ENCODE peak calls at places on chromosomes 2 and 18, in six cellular contexts. W, L, F, M, J and D are unnamed samples.
A peak's percentile ranks its signal among the peaks of the same experiment; 100 is the strongest.

GRCh38 chr2:130972410-130972809 is 120.8 kb downstream of the FAM168B start:
- DNase-seq in W (no peak), L (no peak), F (no peak), M (peak; percentile 21), J (no peak), D (no peak)

GRCh38 chr2:164495491-164496223 is 125.6 kb downstream of the GRB14 start:
- DNase-seq in W (no peak), L (no peak), F (peak; percentile 43), M (peak; percentile 78), J (peak; percentile 24), D (peak; percentile 57)

GRCh38 chr2:225207471-225207870 is 165.2 kb upstream of the DOCK10 start:
- DNase-seq in W (no peak), L (no peak), F (no peak), M (no peak), J (no peak), D (no peak)

GRCh38 chr18:2572144-2572682 is 856 bp downstream of the NDC80 start:
- DNase-seq in W (no peak), L (no peak), F (no peak), M (peak; percentile 31), J (no peak), D (no peak)

GRCh38 chr18:80191264-80191663 is 56.0 kb downstream of the PARD6G start:
- DNase-seq in W (no peak), L (no peak), F (no peak), M (no peak), J (no peak), D (peak; percentile 19)

GRCh38 chr2:161090401-161090800 is 69.8 kb upstream of the TANK start:
- DNase-seq in W (no peak), L (peak; percentile 86), F (peak; percentile 12), M (no peak), J (no peak), D (no peak)

GRCh38 chr2:105330681-105331375 is 1.3 kb upstream of the TGFBRAP1 start:
- DNase-seq in W (no peak), L (no peak), F (no peak), M (no peak), J (no peak), D (no peak)

GRCh38 chr2:3321825-3322224 is 55.8 kb downstream of the EIPR1 start:
- DNase-seq in W (no peak), L (no peak), F (no peak), M (no peak), J (no peak), D (no peak)

GRCh38 chr2:207905546-207905945 is 119.8 kb downstream of the PLEKHM3 start:
- DNase-seq in W (no peak), L (no peak), F (no peak), M (no peak), J (no peak), D (peak; percentile 70)

GRCh38 chr18:77000527-77000926 is 132.1 kb downstream of the MBP start:
- DNase-seq in W (no peak), L (peak; percentile 89), F (peak; percentile 32), M (peak; percentile 72), J (peak; percentile 54), D (peak; percentile 77)

GRCh38 chr2:207505180-207505579 is 24.6 kb upstream of the CREB1 start:
- DNase-seq in W (no peak), L (no peak), F (no peak), M (no peak), J (no peak), D (peak; percentile 54)

GRCh38 chr2:101179982-101180381 is 28.8 kb upstream of the TBC1D8 start:
- DNase-seq in W (no peak), L (no peak), F (no peak), M (no peak), J (no peak), D (no peak)

GRCh38 chr2:234730066-234730640 is 221.7 kb upstream of the SH3BP4 start:
- DNase-seq in W (no peak), L (peak; percentile 86), F (no peak), M (no peak), J (no peak), D (peak; percentile 46)

GRCh38 chr2:241760301-241760771 is 16.3 kb upstream of the GAL3ST2 start:
- DNase-seq in W (no peak), L (peak; percentile 38), F (no peak), M (no peak), J (no peak), D (peak; percentile 58)

GRCh38 chr2:132438650-132439030 is 22.0 kb downstream of the GPR39 start:
- DNase-seq in W (no peak), L (no peak), F (peak; percentile 97), M (peak; percentile 95), J (no peak), D (peak; percentile 23)

GRCh38 chr2:137178955-137179377 is 413.6 kb downstream of the THSD7B start:
- DNase-seq in W (peak; percentile 9), L (no peak), F (no peak), M (peak; percentile 75), J (no peak), D (no peak)

GRCh38 chr2:41955641-41956040 is 92.2 kb upstream of the PKDCC start:
- DNase-seq in W (peak; percentile 76), L (no peak), F (no peak), M (no peak), J (no peak), D (no peak)

GRCh38 chr2:234444242-234444641 is 52.6 kb downstream of the ARL4C start:
- DNase-seq in W (no peak), L (no peak), F (peak; percentile 21), M (peak; percentile 19), J (no peak), D (peak; percentile 6)

GRCh38 chr18:30254331-30254730 is 788.2 kb downstream of the DSC3 start:
- DNase-seq in W (no peak), L (no peak), F (no peak), M (no peak), J (no peak), D (no peak)

GRCh38 chr18:49431563-49431962 is 28.9 kb downstream of the DYM start:
- DNase-seq in W (no peak), L (no peak), F (peak; percentile 40), M (no peak), J (no peak), D (no peak)

GRCh38 chr2:173828189-173829157 is 136.7 kb downstream of the SP3 start:
- DNase-seq in W (no peak), L (no peak), F (peak; percentile 52), M (peak; percentile 7), J (no peak), D (no peak)

GRCh38 chr2:230865766-230866703 is 1.3 kb downstream of the ITM2C start:
- DNase-seq in W (no peak), L (peak; percentile 85), F (no peak), M (peak; percentile 41), J (no peak), D (peak; percentile 82)

GRCh38 chr2:85430780-85431601 is 12.5 kb downstream of the SH2D6 start:
- DNase-seq in W (no peak), L (no peak), F (no peak), M (no peak), J (no peak), D (peak; percentile 96)
- H3K4me1 ChIP-seq in W (no peaks in the 10 kb centered on the region), L (peaks cover 20% of the 10 kb centered on the region), F (peaks cover 16% of the 10 kb centered on the region), M (no peaks in the 10 kb centered on the region), J (peaks cover 58% of the 10 kb centered on the region), D (peaks cover 5% of the 10 kb centered on the region)

GRCh38 chr18:31736630-31737029 is 24.1 kb downstream of the SLC25A52 start:
- DNase-seq in W (peak; percentile 28), L (no peak), F (no peak), M (no peak), J (no peak), D (no peak)
- H3K4me3 ChIP-seq in W (no peak overlapping the region), L (no peak overlapping the region), F (no peak overlapping the region), M (no peak overlapping the region), J (no peak overlapping the region), D (no peak overlapping the region)

GRCh38 chr2:237538001-237538720 is 28.2 kb upstream of the PRLH start:
- DNase-seq in W (no peak), L (peak; percentile 69), F (no peak), M (no peak), J (no peak), D (no peak)

GRCh38 chr2:237540223-237540775 is 26.1 kb upstream of the PRLH start:
- DNase-seq in W (no peak), L (peak; percentile 63), F (no peak), M (no peak), J (no peak), D (no peak)

GRCh38 chr2:237538901-237539300 is 27.5 kb upstream of the PRLH start:
- DNase-seq in W (no peak), L (peak; percentile 68), F (no peak), M (no peak), J (no peak), D (no peak)

GRCh38 chr2:237540823-237541222 is 25.6 kb upstream of the PRLH start:
- DNase-seq in W (no peak), L (peak; percentile 80), F (peak; percentile 60), M (peak; percentile 70), J (peak; percentile 81), D (no peak)

DNA sequence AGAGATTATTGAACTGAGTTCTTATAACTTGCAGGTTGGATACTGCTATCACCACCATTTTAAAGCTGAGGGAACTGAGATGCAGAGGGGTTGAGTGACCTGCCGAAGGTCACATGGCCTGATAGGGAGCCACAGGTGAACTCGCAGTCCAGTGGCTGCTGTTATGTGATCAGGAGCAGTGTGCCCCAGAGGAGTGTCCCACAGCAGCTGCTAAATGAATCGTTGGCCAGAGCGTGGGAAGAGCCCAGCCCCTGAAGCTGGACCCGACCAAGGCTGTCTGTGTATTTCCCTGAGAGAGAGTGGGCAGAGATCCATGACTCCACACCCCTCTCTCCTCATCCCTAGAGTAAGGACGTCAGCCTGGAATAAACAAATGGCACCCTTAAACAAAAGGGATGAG is 26.7 kb upstream of the PRLH start:
- DNase-seq in W (no peak), L (peak; percentile 25), F (peak; percentile 11), M (no peak), J (no peak), D (no peak)
- H3K4me1 ChIP-seq in W (peaks cover 6% of the 10 kb centered on the region), L (no peaks in the 10 kb centered on the region), F (peaks cover 4% of the 10 kb centered on the region), M (peaks cover 5% of the 10 kb centered on the region), J (peaks cover 32% of the 10 kb centered on the region), D (peaks cover 9% of the 10 kb centered on the region)

GRCh38 chr2:168490916-168491605 is 35.0 kb downstream of the CERS6 start:
- DNase-seq in W (no peak), L (no peak), F (no peak), M (peak; percentile 44), J (no peak), D (no peak)

GRCh38 chr2:168490015-168490874 is 34.2 kb downstream of the CERS6 start:
- DNase-seq in W (peak; percentile 92), L (no peak), F (peak; percentile 34), M (peak; percentile 54), J (no peak), D (peak; percentile 60)

GRCh38 chr2:168499500-168499899 is 43.4 kb downstream of the CERS6 start:
- DNase-seq in W (no peak), L (no peak), F (no peak), M (no peak), J (no peak), D (no peak)

GRCh38 chr2:168495524-168495923 is 39.5 kb downstream of the CERS6 start:
- DNase-seq in W (peak; percentile 86), L (no peak), F (no peak), M (no peak), J (no peak), D (no peak)

DNA sequence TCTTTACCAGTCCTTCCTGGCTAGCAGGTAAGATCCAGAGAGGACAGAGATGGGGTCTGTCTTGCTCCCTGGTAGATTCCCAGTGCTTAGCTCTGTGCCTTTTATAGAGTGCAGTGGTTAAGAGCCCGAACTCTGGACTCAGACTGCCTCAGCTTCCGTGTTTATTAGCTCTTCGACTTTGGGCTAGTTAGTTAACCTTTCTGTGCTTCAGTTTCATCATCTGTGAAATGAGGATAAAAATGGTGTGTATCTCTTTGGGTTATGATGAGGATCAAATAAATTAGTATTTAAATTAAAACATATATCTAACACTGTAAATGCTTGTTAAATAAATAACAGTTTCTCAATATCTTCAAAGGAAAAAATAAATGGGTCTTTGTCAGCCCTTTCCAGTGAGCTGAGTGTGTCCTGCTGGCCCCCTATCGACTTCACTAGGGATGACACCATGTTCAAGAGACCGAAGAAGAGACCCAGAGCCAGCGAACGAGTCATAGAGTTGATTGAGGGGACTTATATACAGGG is 38.2 kb downstream of the CERS6 start:
- DNase-seq in W (no peak), L (no peak), F (no peak), M (peak; percentile 11), J (no peak), D (peak; percentile 82)
- H3K4me3 ChIP-seq in W (no peak overlapping the region), L (no peak overlapping the region), F (no peak overlapping the region), M (no peak overlapping the region), J (no peak overlapping the region), D (no peak overlapping the region)